ENCODE peak calls at places on chromosomes 3 and 15, in seven cellular contexts. Q is IMR-90, B is mesenchymal stem cell, R is mesendoderm, P is H9, J is H1, M is trophoblast cell. L is an unnamed sample.

GRCh38 chr15:81223346-81223971 is 26.8 kb downstream of the IL16 start:
- DNase-seq in Q (no peak), B (no peak), R (no peak), P (no peak), J (no peak), M (no peak), L (no peak)

GRCh38 chr3:134331811-134332199 is 42.4 kb downstream of the AMOTL2 start:
- DNase-seq in Q (no peak), B (no peak), R (no peak), P (no peak), J (no peak), M (peak), L (no peak)

GRCh38 chr3:188446791-188447190 is 292.8 kb downstream of the LPP start:
- DNase-seq in Q (no peak), B (no peak), R (no peak), P (no peak), J (no peak), M (no peak), L (no peak)

GRCh38 chr15:53976844-53977392 is 1.3 kb upstream of the UNC13C start:
- DNase-seq in Q (no peak), B (no peak), R (peak), P (peak), J (peak), M (peak), L (peak)

GRCh38 chr15:78374436-78375393 is 34.6 kb downstream of the CRABP1 start:
- DNase-seq in Q (no peak), B (no peak), R (no peak), P (peak), J (no peak), M (no peak), L (no peak)

GRCh38 chr15:41104234-41104633 is 11.8 kb downstream of the INO80 start:
- DNase-seq in Q (peak), B (peak), R (no peak), P (no peak), J (no peak), M (no peak), L (no peak)

GRCh38 chr3:132231633-132232032 is 85.6 kb upstream of the ACP3 start:
- DNase-seq in Q (peak), B (peak), R (peak), P (no peak), J (no peak), M (peak), L (no peak)

GRCh38 chr3:65979731-65980130 is 59.0 kb downstream of the MAGI1 start:
- DNase-seq in Q (peak), B (peak), R (no peak), P (no peak), J (no peak), M (no peak), L (no peak)

GRCh38 chr15:29873264-29873663 is 51.0 kb upstream of the TJP1 start:
- DNase-seq in Q (peak), B (no peak), R (no peak), P (no peak), J (no peak), M (no peak), L (no peak)

GRCh38 chr15:76678766-76679165 is 226.4 kb downstream of the SCAPER start:
- DNase-seq in Q (peak), B (no peak), R (no peak), P (no peak), J (no peak), M (no peak), L (no peak)

GRCh38 chr3:28124882-28125281 is 116.5 kb upstream of the CMC1 start:
- DNase-seq in Q (no peak), B (no peak), R (no peak), P (no peak), J (no peak), M (no peak), L (no peak)

GRCh38 chr15:34914316-34914715 is 55.2 kb downstream of the AQR start:
- DNase-seq in Q (no peak), B (no peak), R (peak), P (no peak), J (no peak), M (no peak), L (no peak)

GRCh38 chr15:94840794-94841587 is 609.6 kb downstream of the MCTP2 start:
- DNase-seq in Q (peak), B (peak), R (no peak), P (no peak), J (no peak), M (no peak), L (no peak)

GRCh38 chr15:96046620-96047240 is 283.8 kb upstream of the NR2F2 start:
- DNase-seq in Q (no peak), B (no peak), R (peak), P (no peak), J (no peak), M (no peak), L (no peak)

GRCh38 chr3:25547103-25547502 is 117.6 kb downstream of the TOP2B start:
- DNase-seq in Q (no peak), B (no peak), R (no peak), P (no peak), J (no peak), M (no peak), L (no peak)

GRCh38 chr3:36494461-36495109 is 114.3 kb downstream of the STAC start:
- DNase-seq in Q (peak), B (peak), R (no peak), P (no peak), J (no peak), M (peak), L (no peak)

DNA sequence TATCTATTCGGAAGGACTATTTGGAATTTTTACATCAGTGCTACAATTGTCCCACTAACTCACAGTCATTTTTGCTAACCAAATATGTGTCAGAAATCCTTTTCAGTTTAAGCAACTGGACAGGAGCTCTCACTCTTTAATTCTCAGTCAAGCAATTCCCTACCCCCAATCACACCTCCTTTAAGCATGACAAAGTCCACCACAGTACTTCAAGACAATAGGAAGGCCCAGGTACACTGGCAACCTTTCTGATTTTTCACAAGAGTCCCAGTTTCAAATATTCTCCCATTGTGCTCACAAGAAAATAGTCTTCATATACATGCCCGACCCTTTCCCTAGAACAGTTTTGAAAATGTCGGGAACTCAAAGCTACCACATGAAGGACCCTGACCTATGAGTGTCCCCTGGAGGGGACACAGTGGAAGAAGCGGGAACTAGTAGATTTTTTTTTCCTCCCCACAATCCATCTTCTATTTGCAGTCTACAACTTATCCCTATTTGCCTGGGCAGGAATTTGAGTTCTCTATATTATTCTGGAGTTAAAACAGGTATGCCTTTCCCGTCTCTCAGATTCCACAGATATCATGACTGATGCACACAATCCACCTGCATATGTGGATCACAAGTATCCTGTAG is 413.5 kb downstream of the TIGIT start:
- DNase-seq in Q (no peak), B (no peak), R (peak), P (no peak), J (no peak), M (no peak), L (no peak)
- H3K4me2 ChIP-seq in Q (no peak), B (no peak), R (no peak), P (no peak), J (no peak), M (no peak), L (no peak)

GRCh38 chr15:91117375-91117774 is 17.3 kb downstream of the SV2B start:
- DNase-seq in Q (no peak), B (no peak), R (no peak), P (no peak), J (no peak), M (no peak), L (no peak)
- H2BK5ac ChIP-seq in Q (no peak), B (no peak), R (no peak), P (no peak), J (no peak), M (no peak), L (no peak)

DNA sequence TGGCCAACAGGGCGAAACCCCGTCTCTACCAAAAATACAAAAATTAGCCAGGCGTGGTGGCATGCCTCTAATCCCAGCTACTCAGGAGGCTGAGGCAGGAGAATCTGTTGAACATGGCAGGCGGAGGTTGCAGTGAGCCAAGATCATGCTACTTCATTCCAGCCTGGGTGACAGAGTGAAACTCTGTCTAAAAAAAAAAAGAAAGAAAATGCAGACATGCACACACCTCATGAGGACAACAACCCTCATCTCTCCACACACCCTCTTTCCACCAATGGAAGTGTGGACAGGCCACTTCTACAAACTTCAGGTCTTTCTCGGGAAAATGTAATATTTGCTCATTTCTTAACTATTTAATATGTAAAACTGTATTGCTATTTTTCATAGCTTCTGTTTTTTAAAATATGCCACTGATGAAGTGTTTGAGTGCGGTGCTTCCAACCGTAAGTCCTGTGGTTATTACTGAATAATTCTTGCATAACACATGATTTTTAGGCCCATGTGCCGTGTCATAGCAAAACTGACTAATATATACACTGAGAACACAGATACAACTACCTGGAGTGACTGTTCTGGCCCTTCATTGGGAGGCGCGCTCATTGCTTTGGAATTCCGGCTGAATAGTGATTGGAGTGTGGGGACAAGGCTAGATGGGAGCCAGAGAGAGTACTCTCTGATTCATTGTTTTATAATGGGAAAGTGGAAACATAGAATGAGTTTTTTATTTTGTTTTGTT is 23.1 kb downstream of the LRRC31 start:
- DNase-seq in Q (peak), B (peak), R (peak), P (no peak), J (peak), M (no peak), L (no peak)
- H3K4me2 ChIP-seq in Q (no peak), B (no peak), R (no peak), P (no peak), J (no peak), M (no peak), L (no peak)

GRCh38 chr3:108070356-108070755 is 20.5 kb downstream of the CD47 start:
- DNase-seq in Q (no peak), B (no peak), R (no peak), P (no peak), J (no peak), M (no peak), L (no peak)
- H2BK5ac ChIP-seq in Q (no peak), B (no peak), R (no peak), P (no peak), J (no peak), M (no peak), L (no peak)

GRCh38 chr15:90677807-90678790 is 39.0 kb upstream of the BLM start:
- DNase-seq in Q (peak), B (no peak), R (no peak), P (no peak), J (no peak), M (no peak), L (no peak)
- H3K4me2 ChIP-seq in Q (no peak), B (no peak), R (no peak), P (no peak), J (no peak), M (no peak), L (no peak)

GRCh38 chr3:156918746-156919145 is 92.6 kb downstream of the LEKR1 start:
- DNase-seq in Q (no peak), B (no peak), R (no peak), P (no peak), J (no peak), M (no peak), L (no peak)

GRCh38 chr3:156915372-156915771 is 89.2 kb downstream of the LEKR1 start:
- DNase-seq in Q (no peak), B (no peak), R (no peak), P (no peak), J (no peak), M (no peak), L (no peak)

GRCh38 chr3:156919818-156920217 is 93.7 kb downstream of the LEKR1 start:
- DNase-seq in Q (no peak), B (no peak), R (no peak), P (no peak), J (no peak), M (no peak), L (no peak)

GRCh38 chr3:156923349-156923748 is 97.2 kb downstream of the LEKR1 start:
- DNase-seq in Q (no peak), B (no peak), R (no peak), P (no peak), J (no peak), M (no peak), L (no peak)

GRCh38 chr3:156920399-156920798 is 94.2 kb downstream of the LEKR1 start:
- DNase-seq in Q (no peak), B (no peak), R (no peak), P (no peak), J (no peak), M (no peak), L (no peak)
- H2BK5ac ChIP-seq in Q (no peak), B (no peak), R (no peak), P (no peak), J (no peak), M (no peak), L (no peak)

GRCh38 chr3:42822828-42823227 is 13.6 kb downstream of the ACKR2 start:
- DNase-seq in Q (peak), B (no peak), R (no peak), P (no peak), J (no peak), M (no peak), L (no peak)
- H3K4me2 ChIP-seq in Q (peak), B (no peak), R (no peak), P (no peak), J (no peak), M (no peak), L (no peak)

DNA sequence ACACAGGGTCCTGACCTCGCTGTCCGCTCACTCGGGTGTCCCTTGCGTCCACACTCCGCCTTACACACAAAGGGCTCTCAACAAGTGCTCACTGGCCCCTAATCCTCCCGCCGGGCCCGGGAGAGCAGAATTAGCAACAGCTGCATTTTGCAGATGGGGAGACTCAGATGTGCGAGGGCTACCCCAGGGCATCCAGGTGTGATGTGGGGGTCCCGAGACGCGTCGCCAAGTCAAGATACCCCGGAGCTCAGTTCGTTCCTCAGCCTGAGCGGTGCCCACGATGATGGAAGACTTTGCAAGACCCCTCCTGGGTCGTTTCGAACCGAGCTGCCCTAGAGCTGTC is 14.9 kb upstream of the WNT7A start:
- DNase-seq in Q (no peak), B (no peak), R (no peak), P (no peak), J (no peak), M (no peak), L (no peak)
- H2BK5ac ChIP-seq in Q (no peak), B (no peak), R (no peak), P (no peak), J (peak), M (no peak), L (no peak)